ENCODE peak calls at places on chromosomes 3 and 15, in seven cellular contexts. One of them, this sample, is unnamed.

GRCh38 chr15:25543156-25543555 is 104.3 kb upstream of the UBE3A start:
- DNase-seq in GM13977: no peak
- DNase-seq in T-cell: no peak
- DNase-seq in H54: no peak
- DNase-seq in MG63: peak
- DNase-seq in AG04450: no peak
- DNase-seq in NAMALWA: no peak
- DNase-seq in this sample: no peak

GRCh38 chr3:54374214-54374855 is 252.0 kb downstream of the CACNA2D3 start:
- DNase-seq in NAMALWA: peak
- DNase-seq in MG63: no peak
- DNase-seq in AG04450: no peak
- DNase-seq in GM13977: peak
- DNase-seq in H54: peak
- DNase-seq in T-cell: no peak
- DNase-seq in this sample: no peak

GRCh38 chr3:137047240-137047639 is 89.5 kb downstream of the IL20RB start:
- DNase-seq in GM13977: no peak
- DNase-seq in NAMALWA: no peak
- DNase-seq in H54: no peak
- DNase-seq in AG04450: no peak
- DNase-seq in T-cell: no peak
- DNase-seq in MG63: no peak
- DNase-seq in this sample: no peak

GRCh38 chr15:90903733-90904536 is 833 bp downstream of the MAN2A2 start:
- DNase-seq in AG04450: no peak
- DNase-seq in GM13977: peak
- DNase-seq in NAMALWA: no peak
- DNase-seq in T-cell: no peak
- DNase-seq in MG63: no peak
- DNase-seq in H54: no peak
- DNase-seq in this sample: no peak

GRCh38 chr3:169999433-169999832 is 32.8 kb downstream of the SEC62 start:
- DNase-seq in NAMALWA: no peak
- DNase-seq in MG63: no peak
- DNase-seq in AG04450: no peak
- DNase-seq in H54: no peak
- DNase-seq in GM13977: peak
- DNase-seq in T-cell: no peak
- DNase-seq in this sample: no peak

GRCh38 chr3:194269610-194270145 is 81.5 kb downstream of the CPN2 start:
- DNase-seq in NAMALWA: no peak
- DNase-seq in H54: peak
- DNase-seq in MG63: no peak
- DNase-seq in AG04450: no peak
- DNase-seq in T-cell: no peak
- DNase-seq in GM13977: no peak
- DNase-seq in this sample: no peak

GRCh38 chr3:4742359-4742758 is 236.9 kb upstream of the BHLHE40 start:
- DNase-seq in H54: no peak
- DNase-seq in GM13977: no peak
- DNase-seq in NAMALWA: no peak
- DNase-seq in AG04450: no peak
- DNase-seq in T-cell: no peak
- DNase-seq in MG63: no peak
- DNase-seq in this sample: no peak

GRCh38 chr15:40128746-40129660 is 20.3 kb upstream of the BMF start:
- DNase-seq in H54: no peak
- DNase-seq in NAMALWA: no peak
- DNase-seq in T-cell: no peak
- DNase-seq in MG63: no peak
- DNase-seq in AG04450: no peak
- DNase-seq in GM13977: no peak
- DNase-seq in this sample: no peak

GRCh38 chr15:57427367-57427821 is 51.1 kb downstream of the CGNL1 start:
- DNase-seq in NAMALWA: no peak
- DNase-seq in MG63: peak
- DNase-seq in T-cell: no peak
- DNase-seq in AG04450: no peak
- DNase-seq in GM13977: no peak
- DNase-seq in H54: peak
- DNase-seq in this sample: no peak

GRCh38 chr3:177361042-177361938 is 164.0 kb upstream of the TBL1XR1 start:
- DNase-seq in NAMALWA: peak
- DNase-seq in AG04450: no peak
- DNase-seq in GM13977: no peak
- DNase-seq in H54: no peak
- DNase-seq in MG63: no peak
- DNase-seq in T-cell: no peak
- DNase-seq in this sample: no peak

GRCh38 chr3:186105543-186105942 is 3.3 kb downstream of the ETV5 start:
- DNase-seq in MG63: no peak
- DNase-seq in T-cell: no peak
- DNase-seq in NAMALWA: peak
- DNase-seq in GM13977: peak
- DNase-seq in H54: no peak
- DNase-seq in AG04450: no peak
- DNase-seq in this sample: no peak

GRCh38 chr3:48845170-48845569 is 2.5 kb downstream of the PRKAR2A start:
- DNase-seq in MG63: no peak
- DNase-seq in T-cell: no peak
- DNase-seq in NAMALWA: no peak
- DNase-seq in GM13977: no peak
- DNase-seq in AG04450: no peak
- DNase-seq in H54: no peak
- DNase-seq in this sample: no peak

GRCh38 chr3:12891985-12892839 is 50.8 kb upstream of the RPL32 start:
- DNase-seq in MG63: no peak
- DNase-seq in H54: peak
- DNase-seq in T-cell: no peak
- DNase-seq in NAMALWA: peak
- DNase-seq in AG04450: peak
- DNase-seq in GM13977: peak
- DNase-seq in this sample: peak

GRCh38 chr3:177538743-177539730 is 341.8 kb upstream of the TBL1XR1 start:
- DNase-seq in H54: no peak
- DNase-seq in MG63: no peak
- DNase-seq in T-cell: no peak
- DNase-seq in AG04450: no peak
- DNase-seq in GM13977: no peak
- DNase-seq in NAMALWA: peak
- DNase-seq in this sample: no peak

GRCh38 chr3:143650827-143651226 is 197.4 kb downstream of the SLC9A9 start:
- DNase-seq in MG63: no peak
- DNase-seq in AG04450: no peak
- DNase-seq in NAMALWA: no peak
- DNase-seq in T-cell: no peak
- DNase-seq in H54: no peak
- DNase-seq in GM13977: no peak
- DNase-seq in this sample: no peak

GRCh38 chr3:39280569-39280968 is 733 bp upstream of the CX3CR1 start:
- DNase-seq in H54: no peak
- DNase-seq in MG63: no peak
- DNase-seq in AG04450: no peak
- DNase-seq in GM13977: no peak
- DNase-seq in NAMALWA: no peak
- DNase-seq in T-cell: no peak
- DNase-seq in this sample: no peak

GRCh38 chr3:29185706-29186105 is 95.2 kb upstream of the RBMS3 start:
- DNase-seq in T-cell: no peak
- DNase-seq in AG04450: no peak
- DNase-seq in NAMALWA: no peak
- DNase-seq in GM13977: no peak
- DNase-seq in MG63: no peak
- DNase-seq in H54: no peak
- DNase-seq in this sample: no peak

GRCh38 chr3:71581451-71581980 is 2.0 kb downstream of the FOXP1 start:
- DNase-seq in T-cell: peak
- DNase-seq in AG04450: no peak
- DNase-seq in NAMALWA: peak
- DNase-seq in MG63: peak
- DNase-seq in GM13977: no peak
- DNase-seq in H54: peak
- DNase-seq in this sample: no peak

GRCh38 chr15:60993008-60993407 is 236.1 kb downstream of the RORA start:
- DNase-seq in AG04450: peak
- DNase-seq in GM13977: no peak
- DNase-seq in NAMALWA: no peak
- DNase-seq in MG63: no peak
- DNase-seq in H54: no peak
- DNase-seq in T-cell: no peak
- DNase-seq in this sample: no peak

GRCh38 chr3:82133070-82133606 is 371.7 kb upstream of the GBE1 start:
- DNase-seq in MG63: peak
- DNase-seq in NAMALWA: peak
- DNase-seq in GM13977: peak
- DNase-seq in H54: peak
- DNase-seq in AG04450: peak
- DNase-seq in T-cell: no peak
- DNase-seq in this sample: peak

GRCh38 chr15:100919481-100920405 is 586 bp downstream of the LRRK1 start:
- DNase-seq in NAMALWA: peak
- DNase-seq in GM13977: peak
- DNase-seq in H54: peak
- DNase-seq in T-cell: no peak
- DNase-seq in MG63: peak
- DNase-seq in AG04450: no peak
- DNase-seq in this sample: no peak

GRCh38 chr3:49699281-49699723 is 9.9 kb downstream of the RNF123 start:
- DNase-seq in AG04450: no peak
- DNase-seq in NAMALWA: no peak
- DNase-seq in GM13977: no peak
- DNase-seq in H54: no peak
- DNase-seq in MG63: no peak
- DNase-seq in T-cell: no peak
- DNase-seq in this sample: no peak

GRCh38 chr3:42874749-42875148 is 930 bp downstream of the CYP8B1 start:
- DNase-seq in AG04450: no peak
- DNase-seq in T-cell: no peak
- DNase-seq in GM13977: no peak
- DNase-seq in MG63: no peak
- DNase-seq in NAMALWA: no peak
- DNase-seq in H54: no peak
- DNase-seq in this sample: no peak

GRCh38 chr15:42737529-42738328 is 801 bp upstream of the CDAN1 start:
- DNase-seq in T-cell: no peak
- DNase-seq in AG04450: no peak
- DNase-seq in NAMALWA: no peak
- DNase-seq in GM13977: no peak
- DNase-seq in MG63: peak
- DNase-seq in H54: no peak
- DNase-seq in this sample: no peak

GRCh38 chr3:177800565-177800964 is 603.3 kb upstream of the TBL1XR1 start:
- DNase-seq in AG04450: no peak
- DNase-seq in MG63: peak
- DNase-seq in NAMALWA: no peak
- DNase-seq in H54: no peak
- DNase-seq in T-cell: no peak
- DNase-seq in GM13977: no peak
- DNase-seq in this sample: no peak

GRCh38 chr3:187957209-187957981 is 196.6 kb upstream of the LPP start:
- DNase-seq in H54: no peak
- DNase-seq in T-cell: no peak
- DNase-seq in GM13977: no peak
- DNase-seq in MG63: no peak
- DNase-seq in NAMALWA: no peak
- DNase-seq in AG04450: no peak
- DNase-seq in this sample: no peak

GRCh38 chr3:41202834-41203345 is 3.6 kb downstream of the CTNNB1 start:
- DNase-seq in NAMALWA: peak
- DNase-seq in T-cell: no peak
- DNase-seq in AG04450: no peak
- DNase-seq in H54: no peak
- DNase-seq in MG63: peak
- DNase-seq in GM13977: peak
- DNase-seq in this sample: peak